ENCODE peak calls at places on chromosomes 2 and 18, in eight cellular contexts. Z is heart right ventricle, G is mesenchymal stem cell, F is Peyer's patch, S is transverse colon, D is ovary, O is IMR-90, P is pancreas. I is an unnamed sample. For H3K27me3 and H3K36me3, the result is how much of the 10 kb centered on the place peaks cover.

GRCh38 chr2:134235771-134236170 is 18.1 kb upstream of the MGAT5 start:
- DNase-seq in Z (no peak), G (peak), O (peak), F (no peak), P (no peak), S (no peak), D (no peak), I (no peak)

GRCh38 chr2:164485541-164485940 is 135.7 kb downstream of the GRB14 start:
- DNase-seq in P (no peak), S (no peak), D (no peak), O (no peak), F (no peak), G (peak), Z (no peak), I (no peak)

GRCh38 chr18:73735836-73736235 is 411.8 kb downstream of the FBXO15 start:
- DNase-seq in S (no peak), F (no peak), D (no peak), O (no peak), G (no peak), P (no peak), Z (no peak), I (no peak)

GRCh38 chr2:159139216-159139933 is 147.1 kb downstream of the WDSUB1 start:
- DNase-seq in P (no peak), O (no peak), F (no peak), Z (no peak), G (peak), S (no peak), D (no peak), I (no peak)

GRCh38 chr18:24600076-24600654 is 139.7 kb downstream of the HRH4 start:
- DNase-seq in S (no peak), O (peak), F (no peak), Z (peak), G (peak), D (peak), P (no peak), I (no peak)

GRCh38 chr2:62054029-62054791 is 141.7 kb upstream of the B3GNT2 start:
- DNase-seq in G (no peak), O (no peak), P (no peak), D (no peak), Z (no peak), F (no peak), S (no peak), I (no peak)

GRCh38 chr2:15736396-15737180 is 144.9 kb downstream of the DDX1 start:
- DNase-seq in F (peak), G (no peak), Z (no peak), P (no peak), S (no peak), O (no peak), D (no peak), I (no peak)

GRCh38 chr2:156191547-156191946 is 141.0 kb downstream of the NR4A2 start:
- DNase-seq in G (peak), O (no peak), Z (no peak), S (no peak), F (no peak), D (no peak), P (no peak), I (no peak)

GRCh38 chr2:72723769-72724370 is 102.0 kb downstream of the EXOC6B start:
- DNase-seq in S (no peak), P (no peak), Z (no peak), F (no peak), D (no peak), O (no peak), G (no peak), I (no peak)

GRCh38 chr2:226678422-226678821 is 121.2 kb downstream of the IRS1 start:
- DNase-seq in D (no peak), Z (peak), S (peak), G (no peak), O (no peak), P (no peak), F (peak), I (no peak)

GRCh38 chr2:96608459-96609455 is 29.4 kb downstream of the KANSL3 start:
- DNase-seq in Z (no peak), D (no peak), O (peak), F (no peak), P (peak), S (no peak), G (peak), I (no peak)

GRCh38 chr2:105114551-105114950 is 76.7 kb downstream of the MRPS9 start:
- DNase-seq in Z (no peak), P (no peak), S (no peak), F (no peak), O (peak), D (no peak), G (peak), I (no peak)

GRCh38 chr2:379778-380177 is 91.9 kb upstream of the ALKAL2 start:
- DNase-seq in P (no peak), F (no peak), Z (no peak), O (no peak), S (no peak), D (no peak), G (no peak), I (no peak)
- H3K27me3 ChIP-seq in P (under half), F (under half), Z (under half), O (under half), S (under half), D (under half), G (under half), I (under half)

GRCh38 chr18:9280854-9281253 is 53.7 kb upstream of the TWSG1 start:
- DNase-seq in P (no peak), Z (no peak), S (no peak), F (no peak), D (no peak), G (peak), O (no peak), I (no peak)

GRCh38 chr18:9273221-9273620 is 61.4 kb upstream of the TWSG1 start:
- DNase-seq in S (no peak), O (no peak), D (no peak), F (no peak), P (no peak), G (no peak), Z (no peak), I (no peak)

GRCh38 chr18:9275890-9276289 is 58.7 kb upstream of the TWSG1 start:
- DNase-seq in O (no peak), F (no peak), Z (no peak), S (no peak), G (no peak), D (no peak), P (no peak), I (no peak)
- H3K36me3 ChIP-seq in O (under half), F (under half), Z (under half), S (under half), G (half or more), D (under half), P (under half), I (half or more)

GRCh38 chr18:28176674-28176932 is 327 bp downstream of the CDH2 start:
- DNase-seq in P (peak), O (no peak), G (no peak), Z (no peak), S (no peak), F (no peak), D (no peak), I (no peak)

GRCh38 chr18:28175930-28176673 is 828 bp downstream of the CDH2 start:
- DNase-seq in Z (no peak), G (peak), S (no peak), F (no peak), D (no peak), O (peak), P (no peak), I (no peak)

GRCh38 chr18:28174181-28174906 is 2.6 kb downstream of the CDH2 start:
- DNase-seq in F (no peak), Z (no peak), G (no peak), O (no peak), D (no peak), P (no peak), S (no peak), I (no peak)

GRCh38 chr18:28176933-28177827 is at the start of gene CDH2:
- DNase-seq in S (no peak), D (peak), O (peak), F (no peak), P (peak), Z (peak), G (peak), I (peak)

DNA sequence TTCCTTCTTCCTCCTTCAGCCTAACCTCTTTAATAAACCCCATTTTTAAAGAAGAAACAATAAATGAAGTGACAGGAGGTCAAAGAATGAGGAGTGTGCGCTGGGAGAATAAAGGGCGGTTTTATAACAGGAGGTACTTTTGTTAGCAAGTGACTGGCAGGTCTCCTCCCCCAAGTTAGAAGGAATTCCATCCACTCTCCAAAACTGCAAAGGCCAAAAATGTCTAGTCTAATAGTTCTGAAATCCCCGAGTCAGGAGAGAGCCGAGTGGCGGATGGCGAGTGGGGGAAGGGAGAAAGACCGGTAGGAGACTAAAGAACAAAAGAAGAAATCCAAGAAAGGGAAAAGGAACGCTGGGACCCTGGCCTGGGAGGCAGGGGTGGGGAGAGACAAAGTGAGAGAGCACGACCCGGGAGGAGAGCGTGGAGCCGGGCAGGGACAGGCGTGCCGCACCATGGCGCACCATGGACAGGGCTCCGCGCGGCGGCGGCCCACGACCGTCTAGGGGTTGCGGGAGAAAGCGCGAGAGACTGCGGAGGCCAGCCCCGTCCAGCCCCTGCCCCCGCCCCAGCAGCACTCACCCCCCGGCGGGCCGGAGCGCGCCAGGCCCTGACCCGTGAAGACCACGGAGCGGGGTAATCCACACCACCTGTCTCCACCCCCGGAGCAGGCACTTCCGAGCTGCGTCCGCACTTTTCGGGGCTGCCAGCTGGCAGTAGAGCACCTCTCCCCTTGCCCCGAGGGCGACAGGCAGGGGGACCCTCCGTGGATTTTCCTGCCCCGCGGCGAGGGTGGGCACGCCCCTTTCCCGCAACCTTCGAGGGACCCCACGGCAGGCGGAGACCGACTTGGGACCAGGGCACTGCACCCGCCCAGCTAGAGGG is 1.6 kb downstream of the CDH2 start:
- DNase-seq in F (no peak), S (no peak), D (no peak), P (peak), Z (peak), O (peak), G (peak), I (no peak)
- H3K27me3 ChIP-seq in F (under half), S (half or more), D (under half), P (under half), Z (under half), O (under half), G (under half), I (under half)

GRCh38 chr2:231321556-231322334 is 73.8 kb upstream of the B3GNT7 start:
- DNase-seq in O (no peak), D (no peak), F (peak), S (peak), G (no peak), Z (peak), P (no peak), I (no peak)

GRCh38 chr2:231321021-231321420 is 74.5 kb upstream of the B3GNT7 start:
- DNase-seq in G (no peak), D (peak), F (no peak), Z (peak), O (no peak), P (no peak), S (no peak), I (no peak)

GRCh38 chr2:231325826-231326225 is 69.7 kb upstream of the B3GNT7 start:
- DNase-seq in D (no peak), G (no peak), O (no peak), S (no peak), Z (no peak), F (no peak), P (no peak), I (no peak)

GRCh38 chr2:231326404-231326803 is 69.1 kb upstream of the B3GNT7 start:
- DNase-seq in P (no peak), G (no peak), O (no peak), Z (no peak), F (no peak), S (no peak), D (no peak), I (no peak)

DNA sequence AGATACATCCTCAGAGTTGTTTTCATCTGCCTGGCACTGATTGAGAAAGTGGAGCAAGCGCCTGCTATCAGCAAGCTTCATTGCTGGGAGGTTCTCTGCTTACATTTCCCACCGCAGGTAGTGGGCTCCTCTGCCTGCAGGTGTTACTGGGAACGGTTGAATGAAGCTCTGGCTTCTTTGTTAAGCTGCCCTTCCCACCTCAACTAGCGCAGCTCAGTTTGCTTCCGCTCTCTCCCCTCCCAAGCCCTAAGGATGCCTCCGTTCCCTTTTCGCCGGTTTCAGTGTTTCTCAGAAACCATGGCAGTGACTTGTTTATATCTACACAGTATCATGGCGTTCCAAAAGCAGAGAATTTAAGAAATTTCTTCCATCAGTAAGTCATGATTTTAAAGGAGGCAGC is 72.2 kb upstream of the B3GNT7 start:
- DNase-seq in D (no peak), G (no peak), P (no peak), O (no peak), F (no peak), S (no peak), Z (no peak), I (no peak)
- H3K36me3 ChIP-seq in D (under half), G (half or more), P (under half), O (under half), F (under half), S (under half), Z (under half), I (under half)

GRCh38 chr2:166376488-166376828 is 714 bp upstream of the SCN9A start:
- DNase-seq in Z (no peak), G (no peak), O (no peak), F (no peak), D (no peak), P (no peak), S (no peak), I (no peak)
- H3K27me3 ChIP-seq in Z (under half), G (under half), O (under half), F (under half), D (under half), P (under half), S (under half), I (under half)

DNA sequence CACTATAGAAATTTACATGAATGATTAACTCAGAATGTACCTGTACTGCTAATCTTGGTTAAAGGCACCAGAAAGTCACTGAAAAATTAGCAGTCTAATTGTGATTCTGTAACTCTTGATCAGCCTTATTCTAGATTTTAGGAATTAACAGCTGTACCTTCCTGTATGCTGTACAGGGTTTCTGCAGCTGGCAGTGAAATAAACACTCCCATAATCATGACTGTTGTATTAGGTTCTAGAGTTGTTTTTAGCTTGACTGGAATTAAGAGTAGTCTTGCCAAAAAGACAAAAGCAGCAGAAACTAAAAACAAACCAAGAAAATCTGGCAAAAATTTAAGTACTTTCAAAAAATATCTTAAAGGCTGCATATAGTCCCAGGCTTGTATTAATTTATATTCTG is 103.5 kb downstream of the SOS1 start:
- DNase-seq in D (no peak), S (no peak), G (no peak), P (no peak), O (no peak), Z (no peak), F (no peak), I (no peak)
- H3K36me3 ChIP-seq in D (under half), S (under half), G (half or more), P (under half), O (under half), Z (under half), F (under half), I (under half)

DNA sequence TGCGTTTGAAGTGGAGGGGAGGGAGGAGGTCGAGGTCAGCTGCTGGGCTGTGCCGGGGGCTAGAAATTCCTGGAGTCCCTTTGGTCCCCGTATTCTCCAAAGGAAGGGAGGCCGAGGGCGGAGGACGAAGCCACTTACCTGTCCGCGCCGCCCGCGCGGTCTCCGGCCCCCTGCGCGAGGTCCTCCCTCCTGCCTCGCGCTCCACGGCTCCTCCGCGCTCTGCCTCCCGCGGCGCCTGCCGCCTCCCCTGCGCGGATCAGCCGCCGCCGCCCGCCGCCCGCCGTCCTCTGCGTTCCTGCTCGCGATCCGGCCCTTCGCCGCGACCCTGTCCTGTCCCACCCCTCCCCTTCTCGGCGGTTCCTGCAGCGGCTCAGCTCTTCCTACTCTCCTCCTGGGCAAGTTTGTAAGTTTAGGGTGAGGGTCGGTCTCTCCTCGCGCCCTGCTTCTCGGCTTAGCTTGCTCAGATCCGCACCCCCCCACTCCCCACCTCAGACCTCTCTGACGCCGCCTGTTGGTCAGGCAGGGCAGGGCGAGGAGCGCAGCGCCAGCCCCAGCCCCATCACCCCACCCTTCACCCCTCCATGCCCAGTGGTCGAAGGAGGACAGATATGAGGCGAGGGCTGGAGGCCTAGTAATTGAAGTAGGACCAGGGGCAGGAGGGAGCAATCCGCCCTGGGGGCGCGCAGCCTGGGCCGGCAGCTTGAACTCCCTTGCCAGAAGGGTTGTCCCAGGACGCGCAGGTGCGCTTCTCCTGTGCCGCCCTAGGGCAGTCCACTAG is 9.7 kb upstream of the SKOR2 start:
- DNase-seq in O (no peak), P (peak), D (no peak), F (no peak), Z (no peak), G (no peak), S (no peak), I (no peak)
- H3K27me3 ChIP-seq in O (under half), P (under half), D (under half), F (under half), Z (under half), G (half or more), S (half or more), I (under half)

DNA sequence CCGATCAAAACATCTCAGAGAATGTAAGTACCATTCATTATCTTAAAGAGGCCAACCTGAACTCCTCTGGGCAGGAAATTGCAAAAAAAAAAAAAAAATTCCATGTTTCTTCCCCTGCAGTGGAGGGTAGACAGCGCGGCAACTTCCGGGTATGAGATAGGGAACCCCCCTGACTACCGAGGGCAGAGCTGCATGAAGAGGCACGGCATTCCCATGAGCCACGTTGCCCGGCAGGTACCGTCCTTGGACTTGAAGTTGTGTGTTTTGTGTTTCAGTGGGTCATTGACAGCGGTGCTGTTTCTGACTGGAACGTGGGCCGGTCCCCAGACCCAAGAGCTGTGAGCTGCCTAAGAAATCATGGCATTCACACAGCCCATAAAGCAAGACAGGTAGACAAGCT is 7.2 kb downstream of the ACP1 start:
- DNase-seq in P (no peak), S (no peak), D (no peak), G (no peak), O (no peak), Z (no peak), F (no peak), I (no peak)
- H3K36me3 ChIP-seq in P (under half), S (under half), D (under half), G (half or more), O (under half), Z (under half), F (under half), I (under half)

GRCh38 chr2:111946294-111947114 is 48.1 kb downstream of the MERTK start:
- DNase-seq in F (peak), Z (peak), S (peak), P (no peak), G (peak), O (peak), D (peak), I (no peak)
- H3K27me3 ChIP-seq in F (under half), Z (under half), S (under half), P (under half), G (under half), O (under half), D (under half), I (under half)

I was measured in right atrium auricular region.